ENCODE peak calls at places on chromosomes 11 and 22, in six cellular contexts. A is AG04450, F is neural progenitor cell, W is brain microvascular endothelial cell, C is psoas muscle, O is SK-N-MC. E is an unnamed sample.

GRCh38 chr11:35658028-35658948 is 4.3 kb upstream of the TRIM44 start:
- DNase-seq in C (no peak), F (no peak), W (no peak), A (no peak), O (no peak), E (no peak)

GRCh38 chr11:33172996-33173395 is 11.7 kb upstream of the CSTF3 start:
- DNase-seq in A (no peak), O (no peak), W (no peak), F (peak; percentile 13), C (peak; percentile 59), E (no peak)

GRCh38 chr11:57235761-57236703 is 1.0 kb downstream of the APLNR start:
- DNase-seq in A (no peak), O (no peak), F (no peak), C (no peak), W (no peak), E (no peak)

GRCh38 chr11:87437844-87438223 is 400.1 kb downstream of the TMEM135 start:
- DNase-seq in W (no peak), C (no peak), F (no peak), O (no peak), A (no peak), E (peak; percentile 52)

GRCh38 chr11:21883354-21883753 is 309.5 kb upstream of the ANO5 start:
- DNase-seq in C (no peak), A (no peak), W (no peak), F (no peak), O (no peak), E (no peak)

GRCh38 chr11:32658639-32659406 is 75.2 kb downstream of the EIF3M start:
- DNase-seq in F (no peak), A (no peak), O (no peak), W (no peak), C (no peak), E (peak; percentile 2)

GRCh38 chr11:15615412-15616096 is 500.8 kb downstream of the INSC start:
- DNase-seq in C (no peak), A (no peak), O (no peak), F (peak; percentile 45), W (no peak), E (no peak)

GRCh38 chr11:134643519-134644042 is 231.5 kb upstream of the B3GAT1 start:
- DNase-seq in W (no peak), F (no peak), C (no peak), O (no peak), A (no peak), E (no peak)

GRCh38 chr11:99371257-99371656 is 350.5 kb downstream of the CNTN5 start:
- DNase-seq in A (no peak), F (no peak), C (no peak), W (no peak), O (no peak), E (no peak)

GRCh38 chr11:68037481-68038225 is 1.2 kb upstream of the TCIRG1 start:
- DNase-seq in O (no peak), C (peak; percentile 49), F (no peak), A (no peak), W (no peak), E (no peak)
- H3K27ac ChIP-seq in O (no peak overlapping the region), C (peak overlapping the region; percentile 77), F (no peak overlapping the region), A (no peak overlapping the region), W (no peak overlapping the region), E (no peak overlapping the region)

GRCh38 chr11:124937336-124937935 is 1.6 kb upstream of the HEPACAM start:
- DNase-seq in F (no peak), A (no peak), O (no peak), C (no peak), W (no peak), E (no peak)

GRCh38 chr11:124934862-124935547 is 842 bp downstream of the HEPACAM start:
- DNase-seq in W (peak; percentile 76), A (peak; percentile 86), C (no peak), O (no peak), F (no peak), E (no peak)

GRCh38 chr11:124938970-124939369 is 3.1 kb upstream of the HEPACAM start:
- DNase-seq in W (no peak), O (no peak), C (no peak), F (peak; percentile 57), A (no peak), E (no peak)

GRCh38 chr11:124938206-124938765 is 2.4 kb upstream of the HEPACAM start:
- DNase-seq in A (no peak), W (no peak), O (no peak), C (no peak), F (no peak), E (no peak)

GRCh38 chr11:124935548-124936514 is at the start of gene HEPACAM:
- DNase-seq in C (no peak), W (no peak), O (no peak), F (no peak), A (no peak), E (no peak)
- H3K27ac ChIP-seq in C (no peak within 1 kb of the TSS), W (peak within 1 kb of the TSS; percentile 68), O (no peak within 1 kb of the TSS), F (no peak within 1 kb of the TSS), A (peak within 1 kb of the TSS; percentile 94), E (no peak within 1 kb of the TSS)

GRCh38 chr11:120556841-120557240 is 45.3 kb downstream of the GRIK4 start:
- DNase-seq in W (no peak), F (no peak), A (no peak), O (no peak), C (no peak), E (no peak)

GRCh38 chr11:120551191-120551590 is 39.6 kb downstream of the GRIK4 start:
- DNase-seq in W (no peak), O (no peak), C (no peak), F (no peak), A (no peak), E (no peak)

GRCh38 chr11:120555433-120555773 is 43.9 kb downstream of the GRIK4 start:
- DNase-seq in F (no peak), A (no peak), W (no peak), O (no peak), C (no peak), E (no peak)

GRCh38 chr11:120558754-120559431 is 47.3 kb downstream of the GRIK4 start:
- DNase-seq in C (no peak), A (no peak), F (no peak), W (no peak), O (no peak), E (no peak)

DNA sequence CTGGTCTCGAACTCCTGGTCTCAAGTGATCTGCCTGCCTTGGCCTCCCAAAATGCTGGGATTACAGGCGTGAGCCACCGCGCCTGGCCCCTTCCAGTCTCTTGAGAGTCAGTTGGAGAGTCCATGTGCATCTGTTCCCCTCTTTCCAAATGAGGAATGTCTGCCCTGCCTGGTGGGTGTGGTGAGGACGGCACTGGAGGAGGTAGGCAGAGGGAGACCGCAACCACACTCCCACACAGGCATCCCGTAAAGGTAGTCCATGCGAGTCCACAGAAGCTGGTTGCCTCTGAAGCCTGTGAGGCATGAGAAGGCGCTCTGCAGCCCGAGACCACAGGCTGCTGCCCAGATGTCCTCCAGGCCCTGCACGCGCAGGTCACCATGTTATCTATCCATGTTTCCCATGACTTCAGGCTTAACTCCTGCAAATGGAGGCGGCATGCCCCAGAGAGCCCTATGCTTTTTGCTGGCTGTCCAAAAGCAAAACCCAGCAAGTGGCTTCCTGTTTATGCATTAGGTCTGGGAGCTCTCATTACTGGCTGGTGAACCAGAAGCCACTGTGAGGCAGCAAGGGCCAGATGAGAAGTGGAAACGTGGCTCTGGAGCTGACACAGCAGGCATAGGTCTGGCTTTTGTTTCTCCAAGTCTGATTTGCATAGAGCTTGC is 43.4 kb downstream of the GRIK4 start:
- DNase-seq in F (peak; percentile 45), O (no peak), W (no peak), C (no peak), A (peak; percentile 26), E (no peak)
- H3K27ac ChIP-seq in F (no peak overlapping the region), O (no peak overlapping the region), W (no peak overlapping the region), C (no peak overlapping the region), A (peak overlapping the region; percentile 57), E (no peak overlapping the region)

GRCh38 chr11:114211444-114212122 is 84.6 kb upstream of the NNMT start:
- DNase-seq in A (no peak), W (no peak), C (no peak), F (peak; percentile 80), O (no peak), E (no peak)

GRCh38 chr11:114209904-114210303 is 86.3 kb upstream of the NNMT start:
- DNase-seq in A (no peak), F (peak; percentile 31), C (no peak), O (no peak), W (no peak), E (no peak)

GRCh38 chr11:114207096-114207495 is 89.1 kb upstream of the NNMT start:
- DNase-seq in O (no peak), C (no peak), W (no peak), A (no peak), F (no peak), E (no peak)

GRCh38 chr11:114208371-114208770 is 87.8 kb upstream of the NNMT start:
- DNase-seq in W (no peak), A (no peak), F (no peak), O (no peak), C (no peak), E (no peak)

GRCh38 chr11:114209343-114209742 is 86.9 kb upstream of the NNMT start:
- DNase-seq in C (no peak), O (no peak), F (peak; percentile 78), W (no peak), A (no peak), E (no peak)
- H3K27ac ChIP-seq in C (peak overlapping the region; percentile 50), O (no peak overlapping the region), F (peak overlapping the region; percentile 94), W (no peak overlapping the region), A (no peak overlapping the region), E (no peak overlapping the region)

GRCh38 chr22:20239063-20239950 is 28.8 kb downstream of the RTN4R start:
- DNase-seq in C (peak; percentile 68), A (no peak), F (no peak), W (no peak), O (no peak), E (no peak)

GRCh38 chr22:20239951-20240773 is 28.0 kb downstream of the RTN4R start:
- DNase-seq in O (no peak), A (no peak), F (peak; percentile 52), W (no peak), C (no peak), E (no peak)

GRCh38 chr22:20240900-20241299 is 27.2 kb downstream of the RTN4R start:
- DNase-seq in A (no peak), W (no peak), C (no peak), O (no peak), F (no peak), E (no peak)

GRCh38 chr22:20237480-20238440 is 30.4 kb downstream of the RTN4R start:
- DNase-seq in A (no peak), C (no peak), F (no peak), O (peak; percentile 30), W (no peak), E (no peak)

DNA sequence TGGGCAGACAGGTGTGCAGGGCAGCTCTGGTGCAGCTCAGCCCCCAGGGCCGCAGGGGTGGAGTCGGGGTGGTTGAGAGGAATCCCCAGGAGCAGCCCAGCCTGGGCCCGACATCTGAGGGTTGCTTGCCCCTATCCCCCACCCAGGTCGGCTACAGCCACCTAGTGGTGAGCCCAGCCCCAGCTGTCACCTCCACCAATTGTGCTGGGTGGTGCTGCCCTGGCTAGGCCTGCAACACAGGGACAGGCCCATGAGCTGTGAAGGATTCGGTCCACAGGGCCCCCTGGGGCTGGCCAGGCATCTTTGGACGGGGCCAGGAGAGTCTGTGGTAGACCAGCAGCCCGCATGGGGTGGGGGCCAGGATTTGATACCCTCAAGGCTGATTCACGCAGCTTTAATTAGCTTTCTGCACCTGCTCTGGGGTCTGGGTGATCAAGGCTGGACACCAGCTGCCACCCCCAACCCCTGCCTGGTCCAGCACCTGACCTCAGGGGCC is 29.5 kb downstream of the RTN4R start:
- DNase-seq in F (peak; percentile 85), O (no peak), A (no peak), W (no peak), C (peak; percentile 67), E (no peak)
- H3K27ac ChIP-seq in F (no peak overlapping the region), O (peak overlapping the region; percentile 78), A (no peak overlapping the region), W (no peak overlapping the region), C (peak overlapping the region; percentile 66), E (no peak overlapping the region)